ENCODE peak calls at places on chromosome 1, in ten cellular contexts. One of them, this sample, is unnamed.

GRCh38 chr1:221768444-221769066 is 26.7 kb upstream of the DUSP10 start:
- DNase-seq in T-helper 17 cell: no peak
- DNase-seq in NT2/D1: no peak
- DNase-seq in CD4-positive, CD25-positive, alpha-beta regulatory T cell: no peak
- DNase-seq in Caco-2: no peak
- DNase-seq in heart right ventricle: no peak
- DNase-seq in ovary: no peak
- DNase-seq in tibial nerve: no peak
- DNase-seq in CD8-positive, alpha-beta T cell: no peak
- DNase-seq in adipocyte: no peak
- DNase-seq in this sample: no peak

GRCh38 chr1:22772054-22772453 is 61.4 kb downstream of the EPHB2 start:
- DNase-seq in tibial nerve: no peak
- DNase-seq in heart right ventricle: no peak
- DNase-seq in NT2/D1: no peak
- DNase-seq in ovary: no peak
- DNase-seq in T-helper 17 cell: no peak
- DNase-seq in adipocyte: no peak
- DNase-seq in CD8-positive, alpha-beta T cell: no peak
- DNase-seq in CD4-positive, CD25-positive, alpha-beta regulatory T cell: no peak
- DNase-seq in Caco-2: no peak
- DNase-seq in this sample: no peak

GRCh38 chr1:47181095-47181954 is 8.5 kb downstream of the PDZK1IP1 start:
- DNase-seq in heart right ventricle: no peak
- DNase-seq in CD4-positive, CD25-positive, alpha-beta regulatory T cell: no peak
- DNase-seq in tibial nerve: no peak
- DNase-seq in Caco-2: no peak
- DNase-seq in ovary: no peak
- DNase-seq in adipocyte: no peak
- DNase-seq in NT2/D1: no peak
- DNase-seq in CD8-positive, alpha-beta T cell: no peak
- DNase-seq in T-helper 17 cell: no peak
- DNase-seq in this sample: no peak

GRCh38 chr1:56584910-56585528 is 5.7 kb upstream of the PLPP3 start:
- DNase-seq in heart right ventricle: no peak
- DNase-seq in tibial nerve: peak; percentile 73
- DNase-seq in adipocyte: peak; percentile 88
- DNase-seq in Caco-2: no peak
- DNase-seq in NT2/D1: no peak
- DNase-seq in T-helper 17 cell: no peak
- DNase-seq in CD8-positive, alpha-beta T cell: no peak
- DNase-seq in ovary: peak; percentile 53
- DNase-seq in CD4-positive, CD25-positive, alpha-beta regulatory T cell: peak; percentile 16
- DNase-seq in this sample: peak; percentile 63

GRCh38 chr1:18711561-18712253 is 81.1 kb downstream of the PAX7 start:
- DNase-seq in Caco-2: no peak
- DNase-seq in tibial nerve: no peak
- DNase-seq in adipocyte: no peak
- DNase-seq in NT2/D1: no peak
- DNase-seq in CD4-positive, CD25-positive, alpha-beta regulatory T cell: no peak
- DNase-seq in CD8-positive, alpha-beta T cell: no peak
- DNase-seq in ovary: no peak
- DNase-seq in heart right ventricle: no peak
- DNase-seq in T-helper 17 cell: no peak
- DNase-seq in this sample: no peak

GRCh38 chr1:115317101-115318012 is 20.7 kb downstream of the NGF start:
- DNase-seq in ovary: no peak
- DNase-seq in NT2/D1: no peak
- DNase-seq in adipocyte: no peak
- DNase-seq in heart right ventricle: no peak
- DNase-seq in tibial nerve: no peak
- DNase-seq in CD8-positive, alpha-beta T cell: no peak
- DNase-seq in Caco-2: no peak
- DNase-seq in CD4-positive, CD25-positive, alpha-beta regulatory T cell: no peak
- DNase-seq in T-helper 17 cell: no peak
- DNase-seq in this sample: peak; percentile 18

GRCh38 chr1:21756393-21757089 is 26.4 kb downstream of the USP48 start:
- DNase-seq in NT2/D1: no peak
- DNase-seq in CD4-positive, CD25-positive, alpha-beta regulatory T cell: no peak
- DNase-seq in heart right ventricle: no peak
- DNase-seq in T-helper 17 cell: no peak
- DNase-seq in ovary: no peak
- DNase-seq in adipocyte: no peak
- DNase-seq in tibial nerve: no peak
- DNase-seq in CD8-positive, alpha-beta T cell: no peak
- DNase-seq in Caco-2: no peak
- DNase-seq in this sample: no peak

GRCh38 chr1:25700124-25700523 is 83.5 kb downstream of the MAN1C1 start:
- DNase-seq in CD8-positive, alpha-beta T cell: no peak
- DNase-seq in NT2/D1: no peak
- DNase-seq in T-helper 17 cell: no peak
- DNase-seq in Caco-2: no peak
- DNase-seq in ovary: peak; percentile 80
- DNase-seq in tibial nerve: peak; percentile 72
- DNase-seq in CD4-positive, CD25-positive, alpha-beta regulatory T cell: no peak
- DNase-seq in heart right ventricle: peak; percentile 65
- DNase-seq in adipocyte: peak; percentile 79
- DNase-seq in this sample: peak; percentile 23

GRCh38 chr1:170267317-170267716 is 121.6 kb downstream of the NTMT2 start:
- DNase-seq in NT2/D1: no peak
- DNase-seq in heart right ventricle: no peak
- DNase-seq in CD8-positive, alpha-beta T cell: no peak
- DNase-seq in ovary: no peak
- DNase-seq in Caco-2: peak; percentile 36
- DNase-seq in CD4-positive, CD25-positive, alpha-beta regulatory T cell: no peak
- DNase-seq in tibial nerve: no peak
- DNase-seq in adipocyte: peak; percentile 12
- DNase-seq in T-helper 17 cell: no peak
- DNase-seq in this sample: no peak

GRCh38 chr1:216670118-216670870 is 52.9 kb downstream of the ESRRG start:
- DNase-seq in Caco-2: no peak
- DNase-seq in ovary: no peak
- DNase-seq in T-helper 17 cell: no peak
- DNase-seq in CD4-positive, CD25-positive, alpha-beta regulatory T cell: no peak
- DNase-seq in NT2/D1: no peak
- DNase-seq in CD8-positive, alpha-beta T cell: no peak
- DNase-seq in adipocyte: peak; percentile 69
- DNase-seq in heart right ventricle: no peak
- DNase-seq in tibial nerve: no peak
- DNase-seq in this sample: no peak

GRCh38 chr1:19260211-19261138 is 8.9 kb downstream of the MRTO4 start:
- DNase-seq in CD8-positive, alpha-beta T cell: no peak
- DNase-seq in NT2/D1: no peak
- DNase-seq in heart right ventricle: no peak
- DNase-seq in ovary: no peak
- DNase-seq in CD4-positive, CD25-positive, alpha-beta regulatory T cell: no peak
- DNase-seq in adipocyte: peak; percentile 97
- DNase-seq in tibial nerve: no peak
- DNase-seq in T-helper 17 cell: no peak
- DNase-seq in Caco-2: no peak
- DNase-seq in this sample: peak; percentile 42

DNA sequence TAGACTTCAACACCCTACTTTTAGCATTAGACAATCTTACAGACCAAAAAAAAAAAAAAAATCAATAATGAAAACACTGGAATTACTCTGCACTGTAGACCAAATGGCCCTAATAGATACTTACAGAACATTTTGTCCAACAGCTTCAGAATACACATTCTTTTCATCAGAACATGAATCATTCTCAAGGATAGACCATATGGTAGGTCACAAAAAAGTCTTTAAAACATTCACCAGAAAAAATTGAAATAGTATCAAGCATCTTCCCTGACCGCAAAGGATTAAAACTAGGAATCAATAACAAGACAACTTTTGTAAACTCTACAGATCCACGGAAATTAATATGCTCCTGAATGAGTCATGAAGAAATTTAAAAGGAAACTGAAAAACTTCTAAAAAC is 22.5 kb downstream of the ZNF670 start:
- DNase-seq in CD8-positive, alpha-beta T cell: no peak
- DNase-seq in NT2/D1: no peak
- DNase-seq in T-helper 17 cell: no peak
- DNase-seq in heart right ventricle: no peak
- DNase-seq in adipocyte: peak; percentile 9
- DNase-seq in ovary: no peak
- DNase-seq in CD4-positive, CD25-positive, alpha-beta regulatory T cell: no peak
- DNase-seq in Caco-2: no peak
- DNase-seq in tibial nerve: no peak
- DNase-seq in this sample: no peak
- H3K9me3 ChIP-seq in CD8-positive, alpha-beta T cell: peaks cover 31% of the 10 kb centered on the region
- H3K9me3 ChIP-seq in NT2/D1: peaks cover 82% of the 10 kb centered on the region
- H3K9me3 ChIP-seq in T-helper 17 cell: peaks cover 12% of the 10 kb centered on the region
- H3K9me3 ChIP-seq in heart right ventricle: no peaks in the 10 kb centered on the region
- H3K9me3 ChIP-seq in adipocyte: peaks cover 36% of the 10 kb centered on the region
- H3K9me3 ChIP-seq in ovary: no peaks in the 10 kb centered on the region
- H3K9me3 ChIP-seq in CD4-positive, CD25-positive, alpha-beta regulatory T cell: peaks cover 71% of the 10 kb centered on the region
- H3K9me3 ChIP-seq in Caco-2: peaks cover 37% of the 10 kb centered on the region
- H3K9me3 ChIP-seq in tibial nerve: no peaks in the 10 kb centered on the region
- H3K9me3 ChIP-seq in this sample: no peaks in the 10 kb centered on the region

DNA sequence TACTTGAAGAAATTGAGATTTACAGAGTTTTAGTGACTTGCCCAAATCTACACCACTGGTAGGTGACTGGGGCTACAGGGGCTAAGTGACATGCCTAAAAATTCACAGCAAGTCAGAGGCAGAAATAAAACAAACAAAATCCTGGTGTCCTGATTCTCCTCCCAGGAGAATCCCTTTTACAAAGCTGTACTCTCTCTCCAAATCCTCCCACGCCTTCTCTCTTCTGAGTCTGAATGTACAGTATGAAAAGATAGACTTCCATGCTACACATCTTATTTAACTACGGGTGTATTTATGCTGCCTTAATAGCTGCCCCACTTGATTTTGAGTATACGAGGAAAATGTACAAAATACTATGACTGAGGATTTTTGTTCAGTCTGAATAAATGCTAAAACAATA is 65.4 kb downstream of the SGIP1 start:
- DNase-seq in NT2/D1: no peak
- DNase-seq in ovary: no peak
- DNase-seq in T-helper 17 cell: no peak
- DNase-seq in Caco-2: no peak
- DNase-seq in CD8-positive, alpha-beta T cell: no peak
- DNase-seq in heart right ventricle: no peak
- DNase-seq in tibial nerve: no peak
- DNase-seq in adipocyte: peak; percentile 43
- DNase-seq in CD4-positive, CD25-positive, alpha-beta regulatory T cell: no peak
- DNase-seq in this sample: no peak
- H3K9me3 ChIP-seq in NT2/D1: no peaks in the 10 kb centered on the region
- H3K9me3 ChIP-seq in ovary: no peaks in the 10 kb centered on the region
- H3K9me3 ChIP-seq in T-helper 17 cell: no peaks in the 10 kb centered on the region
- H3K9me3 ChIP-seq in Caco-2: no peaks in the 10 kb centered on the region
- H3K9me3 ChIP-seq in CD8-positive, alpha-beta T cell: no peaks in the 10 kb centered on the region
- H3K9me3 ChIP-seq in heart right ventricle: no peaks in the 10 kb centered on the region
- H3K9me3 ChIP-seq in tibial nerve: no peaks in the 10 kb centered on the region
- H3K9me3 ChIP-seq in adipocyte: no peaks in the 10 kb centered on the region
- H3K9me3 ChIP-seq in CD4-positive, CD25-positive, alpha-beta regulatory T cell: no peaks in the 10 kb centered on the region
- H3K9me3 ChIP-seq in this sample: no peaks in the 10 kb centered on the region

GRCh38 chr1:167333114-167333513 is 112.4 kb downstream of the POU2F1 start:
- DNase-seq in adipocyte: no peak
- DNase-seq in T-helper 17 cell: no peak
- DNase-seq in CD8-positive, alpha-beta T cell: no peak
- DNase-seq in CD4-positive, CD25-positive, alpha-beta regulatory T cell: peak; percentile 39
- DNase-seq in ovary: no peak
- DNase-seq in heart right ventricle: no peak
- DNase-seq in Caco-2: no peak
- DNase-seq in tibial nerve: no peak
- DNase-seq in NT2/D1: no peak
- DNase-seq in this sample: no peak
- H3K9me3 ChIP-seq in adipocyte: peaks cover 5% of the 10 kb centered on the region
- H3K9me3 ChIP-seq in T-helper 17 cell: no peaks in the 10 kb centered on the region
- H3K9me3 ChIP-seq in CD8-positive, alpha-beta T cell: peaks cover 2% of the 10 kb centered on the region
- H3K9me3 ChIP-seq in CD4-positive, CD25-positive, alpha-beta regulatory T cell: no peaks in the 10 kb centered on the region
- H3K9me3 ChIP-seq in ovary: no peaks in the 10 kb centered on the region
- H3K9me3 ChIP-seq in heart right ventricle: no peaks in the 10 kb centered on the region
- H3K9me3 ChIP-seq in Caco-2: no peaks in the 10 kb centered on the region
- H3K9me3 ChIP-seq in tibial nerve: no peaks in the 10 kb centered on the region
- H3K9me3 ChIP-seq in NT2/D1: no peaks in the 10 kb centered on the region
- H3K9me3 ChIP-seq in this sample: no peaks in the 10 kb centered on the region

DNA sequence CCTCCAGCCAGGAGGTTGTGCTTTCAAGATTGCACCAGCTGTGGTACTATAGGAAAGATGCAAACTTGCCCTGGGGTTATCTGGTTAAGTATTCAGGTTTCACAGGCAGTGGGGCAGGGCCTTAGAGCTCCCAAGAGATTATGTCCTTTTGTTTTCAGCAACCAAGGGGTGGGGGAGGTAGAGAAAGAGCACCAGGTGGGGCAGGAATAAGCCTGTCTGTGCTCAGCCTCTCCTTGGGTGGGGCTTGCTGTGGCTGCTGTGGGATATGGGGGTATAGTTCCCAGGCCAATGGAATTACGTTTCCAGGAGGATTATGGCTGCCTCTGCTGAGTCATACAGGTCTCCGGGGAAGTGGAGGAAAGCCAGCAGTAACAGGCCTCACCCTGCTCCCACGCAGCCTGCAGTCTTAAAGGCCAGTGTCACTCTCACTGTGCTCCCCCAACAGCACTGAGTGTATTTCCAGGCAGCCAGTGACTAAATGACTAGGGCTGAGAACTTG is 508.6 kb downstream of the RWDD3 start:
- DNase-seq in CD4-positive, CD25-positive, alpha-beta regulatory T cell: no peak
- DNase-seq in ovary: no peak
- DNase-seq in T-helper 17 cell: no peak
- DNase-seq in NT2/D1: peak; percentile 74
- DNase-seq in adipocyte: peak; percentile 47
- DNase-seq in Caco-2: no peak
- DNase-seq in heart right ventricle: peak; percentile 12
- DNase-seq in tibial nerve: no peak
- DNase-seq in CD8-positive, alpha-beta T cell: no peak
- DNase-seq in this sample: no peak
- H3K9me3 ChIP-seq in CD4-positive, CD25-positive, alpha-beta regulatory T cell: no peaks in the 10 kb centered on the region
- H3K9me3 ChIP-seq in ovary: no peaks in the 10 kb centered on the region
- H3K9me3 ChIP-seq in T-helper 17 cell: no peaks in the 10 kb centered on the region
- H3K9me3 ChIP-seq in NT2/D1: peaks cover 5% of the 10 kb centered on the region
- H3K9me3 ChIP-seq in adipocyte: peaks cover 8% of the 10 kb centered on the region
- H3K9me3 ChIP-seq in Caco-2: no peaks in the 10 kb centered on the region
- H3K9me3 ChIP-seq in heart right ventricle: no peaks in the 10 kb centered on the region
- H3K9me3 ChIP-seq in tibial nerve: no peaks in the 10 kb centered on the region
- H3K9me3 ChIP-seq in CD8-positive, alpha-beta T cell: no peaks in the 10 kb centered on the region
- H3K9me3 ChIP-seq in this sample: no peaks in the 10 kb centered on the region

DNA sequence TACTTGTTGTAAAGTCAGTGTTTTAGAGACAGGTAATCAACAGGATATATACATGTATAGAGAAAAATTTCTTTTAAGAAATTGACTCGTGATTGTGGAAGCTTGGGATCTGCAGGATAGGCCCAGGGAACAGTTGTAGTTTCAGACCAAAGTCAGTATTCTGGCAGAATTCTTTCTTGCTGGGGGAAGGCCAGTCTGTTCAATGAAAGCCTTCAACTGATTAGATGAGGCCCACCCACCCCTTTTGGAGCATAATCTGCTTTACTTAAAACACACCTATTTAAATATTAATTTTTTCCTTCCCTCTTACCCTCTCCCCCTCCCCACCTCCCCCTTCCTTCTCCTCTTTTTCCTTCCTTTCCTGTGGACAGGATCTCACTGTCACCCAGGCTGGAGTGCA is 48.0 kb downstream of the FNBP1L start:
- DNase-seq in T-helper 17 cell: no peak
- DNase-seq in adipocyte: no peak
- DNase-seq in NT2/D1: no peak
- DNase-seq in tibial nerve: no peak
- DNase-seq in ovary: no peak
- DNase-seq in heart right ventricle: no peak
- DNase-seq in CD8-positive, alpha-beta T cell: no peak
- DNase-seq in Caco-2: no peak
- DNase-seq in CD4-positive, CD25-positive, alpha-beta regulatory T cell: no peak
- DNase-seq in this sample: no peak
- H3K9me3 ChIP-seq in T-helper 17 cell: no peaks in the 10 kb centered on the region
- H3K9me3 ChIP-seq in adipocyte: no peaks in the 10 kb centered on the region
- H3K9me3 ChIP-seq in NT2/D1: no peaks in the 10 kb centered on the region
- H3K9me3 ChIP-seq in tibial nerve: no peaks in the 10 kb centered on the region
- H3K9me3 ChIP-seq in ovary: no peaks in the 10 kb centered on the region
- H3K9me3 ChIP-seq in heart right ventricle: no peaks in the 10 kb centered on the region
- H3K9me3 ChIP-seq in CD8-positive, alpha-beta T cell: no peaks in the 10 kb centered on the region
- H3K9me3 ChIP-seq in Caco-2: no peaks in the 10 kb centered on the region
- H3K9me3 ChIP-seq in CD4-positive, CD25-positive, alpha-beta regulatory T cell: no peaks in the 10 kb centered on the region
- H3K9me3 ChIP-seq in this sample: no peaks in the 10 kb centered on the region

This sample was measured in body of pancreas.